ENCODE peak calls at places on chromosomes 4 and X, in eight cellular contexts. F is breast epithelium, I is brain microvascular endothelial cell, K is WERI-Rb-1, N is psoas muscle, L is left ventricle myocardium inferior, H is endothelial cell of umbilical vein, Y is tibial artery. G is an unnamed sample. For H3K36me3, the result is how much of the 10 kb centered on the place peaks cover.

GRCh38 chrX:122565952-122566351 is 618.1 kb upstream of the GRIA3 start:
- DNase-seq in H (no peak), N (no peak), I (peak), L (peak), F (no peak), K (no peak), Y (no peak), G (no peak)

GRCh38 chr4:185657699-185658098 is 122.4 kb upstream of the PDLIM3 start:
- DNase-seq in K (no peak), Y (no peak), F (no peak), N (no peak), I (peak), H (peak), L (no peak), G (no peak)

GRCh38 chr4:124426279-124426678 is 286.3 kb downstream of the ANKRD50 start:
- DNase-seq in H (no peak), K (no peak), N (no peak), L (no peak), I (no peak), Y (no peak), F (no peak), G (no peak)

GRCh38 chr4:19152264-19152663 is 1099.4 kb upstream of the SLIT2 start:
- DNase-seq in H (no peak), N (no peak), L (no peak), Y (no peak), F (no peak), I (no peak), K (no peak), G (no peak)

GRCh38 chr4:17066241-17066640 is 167.8 kb upstream of the LDB2 start:
- DNase-seq in Y (no peak), L (no peak), I (peak), N (no peak), H (no peak), K (no peak), F (no peak), G (no peak)

GRCh38 chr4:86544313-86544966 is 49.7 kb upstream of the PTPN13 start:
- DNase-seq in F (no peak), K (no peak), N (no peak), I (no peak), H (no peak), L (no peak), Y (no peak), G (no peak)

GRCh38 chrX:18654873-18655836 is 16.8 kb downstream of the RS1 start:
- DNase-seq in Y (no peak), I (no peak), H (no peak), L (no peak), F (no peak), K (no peak), N (no peak), G (no peak)

GRCh38 chrX:68833448-68833805 is 4.6 kb downstream of the EFNB1 start:
- DNase-seq in L (no peak), Y (no peak), H (no peak), F (no peak), K (no peak), I (no peak), N (no peak), G (no peak)

GRCh38 chr4:149065753-149066152 is 623.5 kb upstream of the NR3C2 start:
- DNase-seq in H (no peak), F (no peak), I (no peak), N (no peak), L (no peak), Y (no peak), K (peak), G (no peak)

GRCh38 chr4:186643501-186644315 is 79.9 kb downstream of the FAT1 start:
- DNase-seq in F (no peak), H (no peak), L (no peak), I (no peak), Y (no peak), K (no peak), N (no peak), G (no peak)

GRCh38 chrX:20547649-20548051 is 280.9 kb upstream of the RPS6KA3 start:
- DNase-seq in L (no peak), I (peak), K (no peak), N (no peak), F (no peak), Y (peak), H (no peak), G (no peak)

GRCh38 chr4:100913685-100914084 is 395.9 kb upstream of the EMCN start:
- DNase-seq in F (no peak), H (no peak), I (no peak), L (no peak), N (no peak), Y (no peak), K (no peak), G (no peak)

GRCh38 chr4:61543976-61544375 is 343.9 kb downstream of the ADGRL3 start:
- DNase-seq in N (no peak), L (no peak), F (no peak), K (no peak), Y (no peak), H (no peak), I (no peak), G (no peak)

GRCh38 chrX:126820700-126821420 is 1.3 kb downstream of the PRR32 start:
- DNase-seq in N (no peak), K (no peak), H (no peak), I (no peak), Y (no peak), L (peak), F (no peak), G (no peak)

GRCh38 chr4:55038176-55038890 is 87.1 kb downstream of the KDR start:
- DNase-seq in H (peak), K (no peak), Y (peak), L (no peak), I (no peak), F (no peak), N (no peak), G (no peak)

GRCh38 chrX:149903889-149904748 is 23.1 kb downstream of the MAGEA8 start:
- DNase-seq in I (peak), F (no peak), K (no peak), Y (no peak), L (no peak), N (no peak), H (peak), G (no peak)

GRCh38 chr4:140298001-140298400 is 75.4 kb upstream of the SCOC start:
- DNase-seq in K (no peak), H (no peak), F (no peak), I (no peak), N (no peak), Y (no peak), L (no peak), G (no peak)

GRCh38 chrX:148582353-148582752 is 81.9 kb downstream of the AFF2 start:
- DNase-seq in L (no peak), F (no peak), I (no peak), K (no peak), H (no peak), Y (no peak), N (no peak), G (no peak)

GRCh38 chr4:56723201-56723605 is 42.1 kb upstream of the HOPX start:
- DNase-seq in F (no peak), I (no peak), N (no peak), H (no peak), L (no peak), K (no peak), Y (no peak), G (no peak)

GRCh38 chrX:110070970-110071369 is 68.1 kb downstream of the TMEM164 start:
- DNase-seq in Y (no peak), I (no peak), L (no peak), H (no peak), F (no peak), N (no peak), K (no peak), G (no peak)

GRCh38 chrX:141903400-141904155 is at the start of gene MAGEC1:
- DNase-seq in Y (no peak), F (no peak), H (no peak), I (no peak), K (peak), L (no peak), N (no peak), G (no peak)

GRCh38 chr4:89021678-89022077 is 35.3 kb downstream of the FAM13A start:
- DNase-seq in F (no peak), H (no peak), Y (no peak), I (no peak), N (no peak), L (no peak), K (no peak), G (no peak)

GRCh38 chr4:89024051-89024675 is 32.8 kb downstream of the FAM13A start:
- DNase-seq in F (no peak), H (peak), K (peak), N (no peak), Y (no peak), L (no peak), I (peak), G (no peak)

GRCh38 chr4:89022426-89023128 is 34.4 kb downstream of the FAM13A start:
- DNase-seq in F (no peak), K (no peak), L (no peak), I (no peak), H (no peak), N (no peak), Y (no peak), G (no peak)

GRCh38 chr4:89023140-89023539 is 33.8 kb downstream of the FAM13A start:
- DNase-seq in F (no peak), Y (no peak), I (no peak), K (no peak), L (no peak), H (peak), N (no peak), G (no peak)

GRCh38 chr4:89021062-89021461 is 35.9 kb downstream of the FAM13A start:
- DNase-seq in N (no peak), L (no peak), I (no peak), K (no peak), F (no peak), Y (no peak), H (no peak), G (no peak)
- H3K36me3 ChIP-seq in N (under half), L (under half), I (under half), K (under half), F (under half), Y (under half), H (under half), G (under half)

GRCh38 chr4:134024251-134024650 is 177.3 kb downstream of the PABPC4L start:
- DNase-seq in L (no peak), H (peak), Y (no peak), F (no peak), K (peak), I (no peak), N (no peak), G (no peak)
- TF ChIP-seq CTCF in L (no peak), H (peak), Y (no peak), F (no peak), K (peak), I (peak), N (no peak), G (no peak)

DNA sequence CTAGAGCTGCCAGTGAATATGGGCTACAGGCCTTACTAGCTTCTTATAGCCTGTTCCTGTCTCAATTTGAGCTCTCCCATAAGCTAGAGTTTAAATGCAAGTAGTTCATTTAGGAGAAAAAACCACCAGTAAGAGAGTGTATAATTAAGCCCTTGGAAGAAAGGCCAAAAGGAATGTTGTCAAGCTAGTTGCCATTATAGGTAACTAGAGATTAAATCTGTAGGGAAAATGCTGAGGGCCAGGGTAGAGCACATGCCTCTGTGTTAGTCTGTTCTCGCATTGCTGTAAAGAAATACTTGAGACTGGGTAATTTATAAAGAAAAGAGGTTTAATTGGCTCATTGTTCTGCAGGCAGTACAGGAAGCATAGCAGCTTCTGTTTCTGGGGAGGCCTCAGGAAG is 410.2 kb downstream of the MID1IP1 start:
- DNase-seq in Y (no peak), F (no peak), N (no peak), L (no peak), H (no peak), K (no peak), I (no peak), G (no peak)
- H3K36me3 ChIP-seq in Y (under half), F (under half), N (under half), L (under half), H (under half), K (under half), I (under half), G (under half)

GRCh38 chrX:143788265-143788664 is 67.7 kb upstream of the SPANXN2 start:
- DNase-seq in I (peak), L (no peak), N (no peak), Y (no peak), F (no peak), K (no peak), H (no peak), G (no peak)
- TF ChIP-seq CTCF in I (peak), L (no peak), N (no peak), Y (no peak), F (peak), K (peak), H (no peak), G (peak)

GRCh38 chrX:1444896-1445480 is 7.7 kb downstream of the ASMTL start:
- DNase-seq in I (no peak), L (no peak), K (peak), Y (peak), N (no peak), F (peak), H (no peak), G (peak)
- H3K36me3 ChIP-seq in I (under half), L (under half), K (under half), Y (under half), N (under half), F (under half), H (under half), G (under half)

DNA sequence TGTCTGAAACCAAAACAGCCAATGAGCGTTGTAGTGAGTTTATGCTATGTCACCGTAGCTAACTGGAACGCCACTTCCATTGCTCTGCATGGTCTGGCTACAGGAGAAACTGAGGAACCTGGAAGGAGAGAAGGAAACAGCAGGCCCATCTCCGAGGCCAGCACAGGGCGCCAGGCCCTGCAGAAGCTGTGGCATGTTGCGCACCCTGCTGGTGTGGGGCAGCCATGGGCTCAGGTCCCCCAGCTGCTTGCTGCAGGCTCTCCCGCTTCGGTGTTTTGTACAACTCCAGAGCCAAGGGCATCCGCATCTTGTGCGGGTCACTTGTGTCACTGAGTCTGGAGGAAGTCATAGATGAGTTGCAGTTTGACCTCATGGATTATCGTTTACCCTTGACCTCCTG is 89.2 kb downstream of the AFAP1 start:
- DNase-seq in Y (no peak), N (no peak), L (no peak), H (no peak), I (no peak), K (no peak), F (no peak), G (no peak)
- TF ChIP-seq CTCF in Y (no peak), N (no peak), L (peak), H (peak), I (peak), K (peak), F (no peak), G (no peak)

GRCh38 chr4:7807351-7807921 is 132.2 kb downstream of the AFAP1 start:
- DNase-seq in F (no peak), Y (no peak), K (no peak), L (peak), H (peak), I (no peak), N (no peak), G (peak)

GRCh38 chr4:7806724-7807123 is 132.9 kb downstream of the AFAP1 start:
- DNase-seq in F (no peak), N (no peak), H (no peak), K (no peak), I (no peak), Y (no peak), L (no peak), G (peak)

GRCh38 chr4:7806080-7806630 is 133.5 kb downstream of the AFAP1 start:
- DNase-seq in K (no peak), F (no peak), L (peak), Y (peak), N (peak), I (no peak), H (peak), G (peak)

GRCh38 chr4:7808752-7809151 is 130.9 kb downstream of the AFAP1 start:
- DNase-seq in L (no peak), H (peak), I (peak), N (no peak), K (no peak), F (no peak), Y (no peak), G (peak)

DNA sequence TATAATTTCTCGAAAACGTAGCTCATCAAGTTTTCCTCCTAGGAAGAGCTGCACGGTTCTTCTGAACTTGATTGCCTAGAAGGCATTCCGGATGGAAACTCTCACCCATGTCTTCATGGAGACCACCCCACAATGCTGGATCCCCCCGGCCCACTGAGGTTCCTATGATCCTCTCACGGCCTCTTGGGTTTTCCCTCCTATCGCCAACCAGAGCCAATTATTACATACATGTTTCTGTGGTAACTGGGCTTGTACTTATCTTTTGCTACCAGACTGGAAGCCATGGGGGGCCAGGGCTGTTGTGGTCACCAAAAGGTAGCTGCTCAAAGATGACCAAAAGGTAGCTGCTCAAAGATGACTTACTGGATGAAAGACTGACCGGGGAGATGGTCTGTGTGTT is 131.5 kb downstream of the AFAP1 start:
- DNase-seq in H (no peak), K (no peak), F (no peak), Y (peak), I (no peak), N (no peak), L (no peak), G (peak)
- H3K36me3 ChIP-seq in H (under half), K (under half), F (under half), Y (under half), I (half or more), N (under half), L (under half), G (under half)

GRCh38 chrX:15146515-15146914 is 123.4 kb downstream of the ASB9 start:
- DNase-seq in F (no peak), I (peak), Y (no peak), N (no peak), K (peak), L (no peak), H (peak), G (no peak)
- TF ChIP-seq CTCF in F (no peak), I (peak), Y (no peak), N (peak), K (peak), L (peak), H (peak), G (peak)